ENCODE peak calls at places on chromosome 20, in four cellular contexts. Z is K562, P is HepG2, W is WTC11. L is an unnamed sample.

GRCh38 chr20:3045042-3045815 is 623 bp upstream of the MRPS26 start:
- DNase-seq in W (no peak), Z (peak), P (no peak), L (peak)

GRCh38 chr20:3245711-3246110 is 6.7 kb upstream of the SLC4A11 start:
- DNase-seq in P (no peak), Z (no peak), W (no peak), L (no peak)

GRCh38 chr20:51206032-51206662 is 183.2 kb upstream of the KCNG1 start:
- DNase-seq in W (no peak), P (no peak), Z (peak), L (no peak)

GRCh38 chr20:35497320-35497719 is 32.1 kb downstream of the C20orf173 start:
- DNase-seq in P (no peak), Z (no peak), W (no peak), L (no peak)

GRCh38 chr20:58883243-58883691 is 30.8 kb downstream of the GNAS start:
- DNase-seq in W (no peak), P (no peak), Z (no peak), L (no peak)

GRCh38 chr20:53942121-53942816 is 128.1 kb downstream of the BCAS1 start:
- DNase-seq in P (no peak), Z (no peak), W (peak), L (no peak)

GRCh38 chr20:47089151-47089550 is 194.5 kb downstream of the EYA2 start:
- DNase-seq in Z (no peak), W (no peak), P (no peak), L (no peak)

GRCh38 chr20:14337400-14338171 is at the start of gene FLRT3:
- DNase-seq in Z (no peak), W (peak), P (peak), L (peak)

GRCh38 chr20:1415667-1416468 is 23.0 kb upstream of the FKBP1A start:
- DNase-seq in P (peak), Z (peak), W (no peak), L (no peak)

GRCh38 chr20:63175031-63175895 is 40.7 kb downstream of the YTHDF1 start:
- DNase-seq in W (no peak), Z (no peak), P (no peak), L (no peak)
- TF ChIP-seq ELF4 in W (no peak), Z (no peak), P (no peak), L (no peak)

DNA sequence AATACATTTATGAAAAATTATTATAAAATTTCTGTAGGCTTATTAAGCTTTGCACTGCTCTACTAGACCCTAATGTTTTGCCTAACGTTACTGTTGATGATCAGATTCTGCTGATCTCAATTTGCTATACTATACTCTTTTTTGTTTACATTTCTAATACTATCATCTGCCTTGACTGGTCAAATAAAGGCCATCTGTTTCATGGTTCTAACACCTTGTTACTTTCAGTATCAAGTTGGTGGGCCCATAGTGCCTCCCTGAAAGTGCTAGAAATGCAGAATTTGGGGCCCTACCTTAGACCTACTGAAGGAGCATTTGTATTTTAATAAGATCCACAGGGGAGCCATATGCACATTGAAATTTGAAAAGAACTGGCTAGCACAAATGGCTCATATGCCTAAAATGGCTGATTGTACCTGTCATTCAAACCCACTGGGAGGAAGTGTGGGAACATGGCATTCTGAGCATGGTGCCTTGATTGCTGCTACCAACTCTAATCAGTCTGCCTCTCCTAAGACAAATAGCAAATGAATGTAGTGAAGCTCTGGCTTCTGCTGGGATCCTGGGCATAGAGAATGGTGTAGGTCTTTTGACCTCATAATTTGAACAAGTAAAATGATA is 199.1 kb upstream of the BTBD3 start:
- DNase-seq in P (no peak), W (no peak), Z (no peak), L (no peak)
- TF ChIP-seq ELF4 in P (no peak), W (no peak), Z (no peak), L (no peak)

GRCh38 chr20:37234254-37234581 is 27.4 kb downstream of the GHRH start:
- DNase-seq in W (no peak), Z (no peak), P (no peak), L (no peak)
- TF ChIP-seq ELF4 in W (no peak), Z (no peak), P (no peak), L (no peak)

DNA sequence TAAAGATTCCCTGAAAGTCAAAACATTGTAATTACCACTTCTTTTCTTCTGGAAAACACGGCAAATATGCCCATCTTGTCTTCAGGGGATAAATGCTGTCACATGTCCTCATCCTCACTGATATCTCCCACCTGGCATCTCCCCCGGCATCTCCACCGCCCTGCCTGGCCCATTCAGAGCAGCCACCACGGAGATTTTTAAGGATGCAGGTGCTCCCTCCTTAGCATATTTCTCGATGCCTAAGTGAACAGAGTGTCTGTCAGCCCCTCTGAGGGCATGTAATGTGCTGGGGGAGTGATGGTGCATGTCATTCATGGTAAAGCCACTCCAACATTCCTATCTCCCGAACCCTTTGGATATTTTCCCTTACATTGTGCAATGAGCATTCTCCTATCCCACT is 215.5 kb downstream of the PREX1 start:
- DNase-seq in Z (no peak), W (no peak), P (no peak), L (no peak)
- TF ChIP-seq ELF4 in Z (no peak), W (no peak), P (no peak), L (no peak)

GRCh38 chr20:33076662-33077398 is 2.6 kb upstream of the BPIFB4 start:
- DNase-seq in P (peak), Z (no peak), W (no peak), L (peak)
- TF ChIP-seq ELF4 in P (no peak), Z (no peak), W (no peak), L (no peak)

GRCh38 chr20:60250251-60250650 is 292.0 kb downstream of the CDH26 start:
- DNase-seq in P (no peak), Z (no peak), W (no peak), L (no peak)
- TF ChIP-seq ELF4 in P (no peak), Z (no peak), W (no peak), L (no peak)

DNA sequence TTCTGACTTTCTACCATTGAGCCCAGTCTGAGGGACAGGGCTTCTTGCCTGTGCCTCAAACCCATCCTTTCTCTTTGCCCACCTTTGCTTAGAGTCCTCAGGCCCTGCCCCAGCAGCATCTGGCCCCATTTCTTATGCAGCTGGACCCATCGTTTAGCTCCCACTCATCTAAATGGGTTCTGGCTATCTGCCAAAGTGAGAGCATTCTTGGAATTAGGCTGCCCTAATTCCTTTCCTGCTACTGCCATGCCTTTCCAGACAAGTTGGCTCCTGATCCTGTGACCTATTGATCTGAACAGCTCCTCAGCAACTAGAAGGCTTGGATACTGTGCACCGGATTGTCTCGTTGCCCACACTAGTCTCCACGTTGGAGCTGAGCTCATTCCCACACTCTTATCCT is 23.0 kb downstream of the DZANK1 start:
- DNase-seq in P (no peak), Z (no peak), W (no peak), L (no peak)
- TF ChIP-seq ELF4 in P (no peak), Z (no peak), W (no peak), L (no peak)

GRCh38 chr20:19887566-19888268 is 129.4 kb upstream of the NAA20 start:
- DNase-seq in W (no peak), P (no peak), Z (no peak), L (no peak)

GRCh38 chr20:19885981-19886665 is 128.1 kb downstream of the RIN2 start:
- DNase-seq in P (peak), W (peak), Z (no peak), L (no peak)

GRCh38 chr20:19885576-19885956 is 127.5 kb downstream of the RIN2 start:
- DNase-seq in P (no peak), W (no peak), Z (no peak), L (no peak)

GRCh38 chr20:19888269-19888669 is 128.9 kb upstream of the NAA20 start:
- DNase-seq in Z (no peak), W (no peak), P (no peak), L (no peak)

GRCh38 chr20:19886666-19887288 is 128.7 kb downstream of the RIN2 start:
- DNase-seq in P (no peak), Z (no peak), W (no peak), L (no peak)
- TF ChIP-seq ELF4 in P (no peak), Z (no peak), W (no peak), L (no peak)

DNA sequence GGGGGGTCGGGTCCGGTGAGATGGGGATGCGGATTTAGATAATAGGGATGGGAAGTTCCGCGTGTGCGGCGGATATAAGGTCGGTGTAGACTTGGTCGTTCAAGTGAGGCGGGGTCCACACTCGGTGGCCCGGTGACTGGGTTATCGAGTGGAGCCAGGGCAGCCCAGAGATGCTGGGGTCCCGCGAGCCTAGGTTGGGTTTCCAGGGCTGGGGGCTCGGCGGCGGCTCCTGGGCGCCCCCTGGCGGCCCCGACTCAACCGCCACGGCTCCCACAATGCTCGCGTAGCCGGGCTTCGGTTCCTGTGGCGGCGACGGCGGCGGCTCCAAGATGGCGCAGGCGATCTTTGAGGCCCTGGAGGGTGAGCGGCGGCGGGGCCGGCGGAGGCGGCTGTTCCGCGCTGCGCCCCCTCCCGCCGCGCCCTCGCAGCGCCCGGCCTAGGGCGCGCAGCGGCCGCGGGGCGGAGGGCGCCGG is at the start of gene ZNF341:
- DNase-seq in W (peak), P (peak), Z (peak), L (peak)
- TF ChIP-seq ELF4 in W (no peak), P (no peak), Z (no peak), L (no peak)

GRCh38 chr20:44069203-44069931 is 117.6 kb downstream of the JPH2 start:
- DNase-seq in W (no peak), Z (no peak), P (no peak), L (no peak)
- TF ChIP-seq ELF4 in W (no peak), Z (no peak), P (no peak), L (no peak)